ENCODE peak calls at places on chromosome 5, in four cellular contexts. One of them, this sample, is unnamed.

GRCh38 chr5:17151686-17152085 is 65.7 kb upstream of the BASP1 start:
- DNase-seq in body of pancreas: no peak
- DNase-seq in stimulated activated CD8-positive, alpha-beta memory T cell treated with anti-CD3 and anti-CD28 coated beads, Interleukin-7, amount 100 ng/mL, for 24 hours: no peak
- DNase-seq in GM23248: no peak
- DNase-seq in this sample: no peak

GRCh38 chr5:76535577-76535976 is 87.6 kb downstream of the F2RL2 start:
- DNase-seq in body of pancreas: no peak
- DNase-seq in stimulated activated CD8-positive, alpha-beta memory T cell treated with anti-CD3 and anti-CD28 coated beads, Interleukin-7, amount 100 ng/mL, for 24 hours: no peak
- DNase-seq in GM23248: no peak
- DNase-seq in this sample: no peak

GRCh38 chr5:175749591-175749990 is 91.7 kb downstream of the HRH2 start:
- DNase-seq in body of pancreas: no peak
- DNase-seq in stimulated activated CD8-positive, alpha-beta memory T cell treated with anti-CD3 and anti-CD28 coated beads, Interleukin-7, amount 100 ng/mL, for 24 hours: no peak
- DNase-seq in GM23248: no peak
- DNase-seq in this sample: no peak

GRCh38 chr5:146233441-146233840 is 30.0 kb downstream of the RBM27 start:
- DNase-seq in body of pancreas: peak; percentile 64
- DNase-seq in stimulated activated CD8-positive, alpha-beta memory T cell treated with anti-CD3 and anti-CD28 coated beads, Interleukin-7, amount 100 ng/mL, for 24 hours: no peak
- DNase-seq in GM23248: no peak
- DNase-seq in this sample: no peak

GRCh38 chr5:52668544-52669185 is 119.1 kb upstream of the ITGA1 start:
- DNase-seq in body of pancreas: no peak
- DNase-seq in stimulated activated CD8-positive, alpha-beta memory T cell treated with anti-CD3 and anti-CD28 coated beads, Interleukin-7, amount 100 ng/mL, for 24 hours: no peak
- DNase-seq in GM23248: no peak
- DNase-seq in this sample: no peak

GRCh38 chr5:543755-544674 is 19.8 kb upstream of the SLC9A3 start:
- DNase-seq in body of pancreas: peak; percentile 13
- DNase-seq in stimulated activated CD8-positive, alpha-beta memory T cell treated with anti-CD3 and anti-CD28 coated beads, Interleukin-7, amount 100 ng/mL, for 24 hours: no peak
- DNase-seq in GM23248: no peak
- DNase-seq in this sample: peak; percentile 78

GRCh38 chr5:176405656-176406435 is 10.5 kb downstream of the CLTB start:
- DNase-seq in body of pancreas: no peak
- DNase-seq in stimulated activated CD8-positive, alpha-beta memory T cell treated with anti-CD3 and anti-CD28 coated beads, Interleukin-7, amount 100 ng/mL, for 24 hours: no peak
- DNase-seq in GM23248: no peak
- DNase-seq in this sample: peak; percentile 60

GRCh38 chr5:102453716-102454115 is 45.1 kb downstream of the SLCO6A1 start:
- DNase-seq in body of pancreas: no peak
- DNase-seq in stimulated activated CD8-positive, alpha-beta memory T cell treated with anti-CD3 and anti-CD28 coated beads, Interleukin-7, amount 100 ng/mL, for 24 hours: no peak
- DNase-seq in GM23248: peak; percentile 0
- DNase-seq in this sample: no peak

GRCh38 chr5:113216545-113216944 is 218.2 kb downstream of the TSSK1B start:
- DNase-seq in body of pancreas: no peak
- DNase-seq in stimulated activated CD8-positive, alpha-beta memory T cell treated with anti-CD3 and anti-CD28 coated beads, Interleukin-7, amount 100 ng/mL, for 24 hours: no peak
- DNase-seq in GM23248: no peak
- DNase-seq in this sample: no peak

GRCh38 chr5:37308796-37309195 is 59.6 kb upstream of the CPLANE1 start:
- DNase-seq in body of pancreas: no peak
- DNase-seq in stimulated activated CD8-positive, alpha-beta memory T cell treated with anti-CD3 and anti-CD28 coated beads, Interleukin-7, amount 100 ng/mL, for 24 hours: no peak
- DNase-seq in GM23248: peak; percentile 36
- DNase-seq in this sample: no peak

GRCh38 chr5:139951296-139951924 is 91.7 kb downstream of the NRG2 start:
- DNase-seq in body of pancreas: no peak
- DNase-seq in stimulated activated CD8-positive, alpha-beta memory T cell treated with anti-CD3 and anti-CD28 coated beads, Interleukin-7, amount 100 ng/mL, for 24 hours: no peak
- DNase-seq in GM23248: no peak
- DNase-seq in this sample: no peak

GRCh38 chr5:1314564-1314982 is 19.7 kb upstream of the TERT start:
- DNase-seq in body of pancreas: no peak
- DNase-seq in stimulated activated CD8-positive, alpha-beta memory T cell treated with anti-CD3 and anti-CD28 coated beads, Interleukin-7, amount 100 ng/mL, for 24 hours: no peak
- DNase-seq in GM23248: no peak
- DNase-seq in this sample: no peak

GRCh38 chr5:115096034-115096769 is 73.5 kb downstream of the TRIM36 start:
- DNase-seq in body of pancreas: no peak
- DNase-seq in stimulated activated CD8-positive, alpha-beta memory T cell treated with anti-CD3 and anti-CD28 coated beads, Interleukin-7, amount 100 ng/mL, for 24 hours: no peak
- DNase-seq in GM23248: no peak
- DNase-seq in this sample: no peak

GRCh38 chr5:57181151-57181550 is 7.3 kb downstream of the GPBP1 start:
- DNase-seq in body of pancreas: no peak
- DNase-seq in stimulated activated CD8-positive, alpha-beta memory T cell treated with anti-CD3 and anti-CD28 coated beads, Interleukin-7, amount 100 ng/mL, for 24 hours: no peak
- DNase-seq in GM23248: no peak
- DNase-seq in this sample: no peak

GRCh38 chr5:2441496-2442180 is 309.8 kb downstream of the IRX2 start:
- DNase-seq in body of pancreas: peak; percentile 51
- DNase-seq in stimulated activated CD8-positive, alpha-beta memory T cell treated with anti-CD3 and anti-CD28 coated beads, Interleukin-7, amount 100 ng/mL, for 24 hours: no peak
- DNase-seq in GM23248: no peak
- DNase-seq in this sample: no peak

GRCh38 chr5:2505217-2505616 is 246.3 kb downstream of the IRX2 start:
- DNase-seq in body of pancreas: no peak
- DNase-seq in stimulated activated CD8-positive, alpha-beta memory T cell treated with anti-CD3 and anti-CD28 coated beads, Interleukin-7, amount 100 ng/mL, for 24 hours: no peak
- DNase-seq in GM23248: no peak
- DNase-seq in this sample: no peak

GRCh38 chr5:151158287-151158661 is 695 bp upstream of the ANXA6 start:
- DNase-seq in body of pancreas: peak; percentile 35
- DNase-seq in stimulated activated CD8-positive, alpha-beta memory T cell treated with anti-CD3 and anti-CD28 coated beads, Interleukin-7, amount 100 ng/mL, for 24 hours: no peak
- DNase-seq in GM23248: no peak
- DNase-seq in this sample: no peak

GRCh38 chr5:151238303-151238741 is 14.4 kb upstream of the CCDC69 start:
- DNase-seq in body of pancreas: no peak
- DNase-seq in stimulated activated CD8-positive, alpha-beta memory T cell treated with anti-CD3 and anti-CD28 coated beads, Interleukin-7, amount 100 ng/mL, for 24 hours: no peak
- DNase-seq in GM23248: no peak
- DNase-seq in this sample: no peak

GRCh38 chr5:5405441-5405840 is 17.0 kb upstream of the ICE1 start:
- DNase-seq in body of pancreas: no peak
- DNase-seq in stimulated activated CD8-positive, alpha-beta memory T cell treated with anti-CD3 and anti-CD28 coated beads, Interleukin-7, amount 100 ng/mL, for 24 hours: no peak
- DNase-seq in GM23248: no peak
- DNase-seq in this sample: no peak

GRCh38 chr5:143279698-143280097 is 123.8 kb downstream of the NR3C1 start:
- DNase-seq in body of pancreas: no peak
- DNase-seq in stimulated activated CD8-positive, alpha-beta memory T cell treated with anti-CD3 and anti-CD28 coated beads, Interleukin-7, amount 100 ng/mL, for 24 hours: no peak
- DNase-seq in GM23248: no peak
- DNase-seq in this sample: no peak

GRCh38 chr5:107218457-107219193 is 452.1 kb downstream of the EFNA5 start:
- DNase-seq in body of pancreas: no peak
- DNase-seq in stimulated activated CD8-positive, alpha-beta memory T cell treated with anti-CD3 and anti-CD28 coated beads, Interleukin-7, amount 100 ng/mL, for 24 hours: no peak
- DNase-seq in GM23248: peak; percentile 5
- DNase-seq in this sample: no peak

GRCh38 chr5:14510880-14511279 is 70.7 kb upstream of the OTULINL start:
- DNase-seq in body of pancreas: no peak
- DNase-seq in stimulated activated CD8-positive, alpha-beta memory T cell treated with anti-CD3 and anti-CD28 coated beads, Interleukin-7, amount 100 ng/mL, for 24 hours: no peak
- DNase-seq in GM23248: no peak
- DNase-seq in this sample: no peak

GRCh38 chr5:179257190-179257741 is 88.0 kb downstream of the ADAMTS2 start:
- DNase-seq in body of pancreas: no peak
- DNase-seq in stimulated activated CD8-positive, alpha-beta memory T cell treated with anti-CD3 and anti-CD28 coated beads, Interleukin-7, amount 100 ng/mL, for 24 hours: no peak
- DNase-seq in GM23248: no peak
- DNase-seq in this sample: no peak

GRCh38 chr5:143435207-143435657 is 31.7 kb upstream of the NR3C1 start:
- DNase-seq in body of pancreas: no peak
- DNase-seq in stimulated activated CD8-positive, alpha-beta memory T cell treated with anti-CD3 and anti-CD28 coated beads, Interleukin-7, amount 100 ng/mL, for 24 hours: no peak
- DNase-seq in GM23248: no peak
- DNase-seq in this sample: no peak

GRCh38 chr5:173010021-173010420 is 26.4 kb downstream of the ATP6V0E1 start:
- DNase-seq in body of pancreas: no peak
- DNase-seq in stimulated activated CD8-positive, alpha-beta memory T cell treated with anti-CD3 and anti-CD28 coated beads, Interleukin-7, amount 100 ng/mL, for 24 hours: no peak
- DNase-seq in GM23248: peak; percentile 58
- DNase-seq in this sample: no peak

GRCh38 chr5:79287380-79287779 is 51.4 kb downstream of the JMY start:
- DNase-seq in body of pancreas: no peak
- DNase-seq in stimulated activated CD8-positive, alpha-beta memory T cell treated with anti-CD3 and anti-CD28 coated beads, Interleukin-7, amount 100 ng/mL, for 24 hours: no peak
- DNase-seq in GM23248: no peak
- DNase-seq in this sample: no peak

GRCh38 chr5:6832272-6832671 is 119.0 kb downstream of the TENT4A start:
- DNase-seq in body of pancreas: no peak
- DNase-seq in stimulated activated CD8-positive, alpha-beta memory T cell treated with anti-CD3 and anti-CD28 coated beads, Interleukin-7, amount 100 ng/mL, for 24 hours: no peak
- DNase-seq in GM23248: no peak
- DNase-seq in this sample: no peak

GRCh38 chr5:140228364-140228837 is 53.4 kb downstream of the CYSTM1 start:
- DNase-seq in body of pancreas: no peak
- DNase-seq in stimulated activated CD8-positive, alpha-beta memory T cell treated with anti-CD3 and anti-CD28 coated beads, Interleukin-7, amount 100 ng/mL, for 24 hours: no peak
- DNase-seq in GM23248: no peak
- DNase-seq in this sample: peak; percentile 76

GRCh38 chr5:171107650-171108049 is 201.4 kb upstream of the TLX3 start:
- DNase-seq in body of pancreas: no peak
- DNase-seq in stimulated activated CD8-positive, alpha-beta memory T cell treated with anti-CD3 and anti-CD28 coated beads, Interleukin-7, amount 100 ng/mL, for 24 hours: no peak
- DNase-seq in GM23248: no peak
- DNase-seq in this sample: no peak

GRCh38 chr5:134529460-134529859 is 4.0 kb downstream of the JADE2 start:
- DNase-seq in body of pancreas: no peak
- DNase-seq in stimulated activated CD8-positive, alpha-beta memory T cell treated with anti-CD3 and anti-CD28 coated beads, Interleukin-7, amount 100 ng/mL, for 24 hours: no peak
- DNase-seq in GM23248: no peak
- DNase-seq in this sample: no peak

GRCh38 chr5:150409638-150410523 is 2.8 kb downstream of the CD74 start:
- DNase-seq in body of pancreas: peak; percentile 78
- DNase-seq in stimulated activated CD8-positive, alpha-beta memory T cell treated with anti-CD3 and anti-CD28 coated beads, Interleukin-7, amount 100 ng/mL, for 24 hours: no peak
- DNase-seq in GM23248: peak; percentile 91
- DNase-seq in this sample: peak; percentile 72

GRCh38 chr5:90020575-90021535 is 388.7 kb downstream of the CETN3 start:
- DNase-seq in body of pancreas: no peak
- DNase-seq in stimulated activated CD8-positive, alpha-beta memory T cell treated with anti-CD3 and anti-CD28 coated beads, Interleukin-7, amount 100 ng/mL, for 24 hours: no peak
- DNase-seq in GM23248: peak; percentile 84
- DNase-seq in this sample: no peak

GRCh38 chr5:116135344-116135743 is 50.5 kb downstream of the COMMD10 start:
- DNase-seq in body of pancreas: no peak
- DNase-seq in stimulated activated CD8-positive, alpha-beta memory T cell treated with anti-CD3 and anti-CD28 coated beads, Interleukin-7, amount 100 ng/mL, for 24 hours: no peak
- DNase-seq in GM23248: no peak
- DNase-seq in this sample: no peak

GRCh38 chr5:115402822-115403577 is 106.5 kb upstream of the CCDC112 start:
- DNase-seq in body of pancreas: no peak
- DNase-seq in stimulated activated CD8-positive, alpha-beta memory T cell treated with anti-CD3 and anti-CD28 coated beads, Interleukin-7, amount 100 ng/mL, for 24 hours: no peak
- DNase-seq in GM23248: peak; percentile 80
- DNase-seq in this sample: no peak